ENCODE peak calls at places on chromosomes 4 and X, in four cellular contexts. One of them, this sample, is unnamed.
A peak's percentile ranks its signal among the peaks of the same experiment; 100 is the strongest.

GRCh38 chr4:165765053-165765452 is 108.0 kb upstream of the TLL1 start:
- DNase-seq in endodermal cell: no peak
- DNase-seq in naive thymus-derived CD8-positive, alpha-beta T cell: no peak
- DNase-seq in pons: no peak
- DNase-seq in this sample: no peak

GRCh38 chr4:10587697-10588096 is 96.9 kb downstream of the CLNK start:
- DNase-seq in endodermal cell: no peak
- DNase-seq in naive thymus-derived CD8-positive, alpha-beta T cell: peak; percentile 13
- DNase-seq in pons: no peak
- DNase-seq in this sample: no peak

GRCh38 chrX:34893741-34894140 is 48.9 kb upstream of the FAM47B start:
- DNase-seq in endodermal cell: no peak
- DNase-seq in naive thymus-derived CD8-positive, alpha-beta T cell: no peak
- DNase-seq in pons: peak; percentile 2
- DNase-seq in this sample: no peak

GRCh38 chr4:40933272-40934053 is 183.7 kb downstream of the NSUN7 start:
- DNase-seq in endodermal cell: no peak
- DNase-seq in naive thymus-derived CD8-positive, alpha-beta T cell: no peak
- DNase-seq in pons: peak; percentile 95
- DNase-seq in this sample: no peak

GRCh38 chrX:98731821-98732220 is 1678.3 kb downstream of the PCDH19 start:
- DNase-seq in endodermal cell: no peak
- DNase-seq in naive thymus-derived CD8-positive, alpha-beta T cell: no peak
- DNase-seq in pons: no peak
- DNase-seq in this sample: no peak

GRCh38 chrX:38175140-38175539 is 45.5 kb downstream of the SRPX start:
- DNase-seq in endodermal cell: peak; percentile 75
- DNase-seq in naive thymus-derived CD8-positive, alpha-beta T cell: no peak
- DNase-seq in pons: peak; percentile 6
- DNase-seq in this sample: peak; percentile 30

GRCh38 chr4:160020804-160021203 is 917.9 kb downstream of the RAPGEF2 start:
- DNase-seq in endodermal cell: no peak
- DNase-seq in naive thymus-derived CD8-positive, alpha-beta T cell: no peak
- DNase-seq in pons: no peak
- DNase-seq in this sample: no peak

GRCh38 chr4:118353452-118353851 is 649 bp upstream of the PRSS12 start:
- DNase-seq in endodermal cell: peak; percentile 55
- DNase-seq in naive thymus-derived CD8-positive, alpha-beta T cell: no peak
- DNase-seq in pons: no peak
- DNase-seq in this sample: no peak

GRCh38 chr4:61003301-61003700 is 196.8 kb upstream of the ADGRL3 start:
- DNase-seq in endodermal cell: no peak
- DNase-seq in naive thymus-derived CD8-positive, alpha-beta T cell: no peak
- DNase-seq in pons: no peak
- DNase-seq in this sample: no peak

GRCh38 chr4:25956260-25956659 is 42.2 kb downstream of the SMIM20 start:
- DNase-seq in endodermal cell: no peak
- DNase-seq in naive thymus-derived CD8-positive, alpha-beta T cell: no peak
- DNase-seq in pons: no peak
- DNase-seq in this sample: no peak

GRCh38 chr4:152063301-152064235 is 302.8 kb upstream of the GATB start:
- DNase-seq in endodermal cell: no peak
- DNase-seq in naive thymus-derived CD8-positive, alpha-beta T cell: no peak
- DNase-seq in pons: no peak
- DNase-seq in this sample: peak; percentile 54

GRCh38 chr4:185538806-185539205 is 3.5 kb upstream of the PDLIM3 start:
- DNase-seq in endodermal cell: no peak
- DNase-seq in naive thymus-derived CD8-positive, alpha-beta T cell: no peak
- DNase-seq in pons: no peak
- DNase-seq in this sample: no peak

GRCh38 chrX:122517781-122518180 is 666.3 kb upstream of the GRIA3 start:
- DNase-seq in endodermal cell: no peak
- DNase-seq in naive thymus-derived CD8-positive, alpha-beta T cell: no peak
- DNase-seq in pons: no peak
- DNase-seq in this sample: no peak

GRCh38 chr4:173834151-173834550 is 304.1 kb upstream of the HAND2 start:
- DNase-seq in endodermal cell: no peak
- DNase-seq in naive thymus-derived CD8-positive, alpha-beta T cell: no peak
- DNase-seq in pons: no peak
- DNase-seq in this sample: no peak

GRCh38 chr4:113365377-113365776 is 315.9 kb downstream of the ANK2 start:
- DNase-seq in endodermal cell: no peak
- DNase-seq in naive thymus-derived CD8-positive, alpha-beta T cell: no peak
- DNase-seq in pons: no peak
- DNase-seq in this sample: no peak

GRCh38 chr4:17494258-17494657 is 17.6 kb downstream of the QDPR start:
- DNase-seq in endodermal cell: no peak
- DNase-seq in naive thymus-derived CD8-positive, alpha-beta T cell: no peak
- DNase-seq in pons: peak; percentile 68
- DNase-seq in this sample: no peak

GRCh38 chrX:42385730-42386129 is 392.2 kb downstream of the PPP1R2C start:
- DNase-seq in endodermal cell: no peak
- DNase-seq in naive thymus-derived CD8-positive, alpha-beta T cell: no peak
- DNase-seq in pons: no peak
- DNase-seq in this sample: no peak

GRCh38 chr4:169359961-169360360 is 89.2 kb upstream of the SH3RF1 start:
- DNase-seq in endodermal cell: no peak
- DNase-seq in naive thymus-derived CD8-positive, alpha-beta T cell: no peak
- DNase-seq in pons: no peak
- DNase-seq in this sample: no peak

GRCh38 chrX:124680287-124680686 is 333.9 kb downstream of the SH2D1A start:
- DNase-seq in endodermal cell: no peak
- DNase-seq in naive thymus-derived CD8-positive, alpha-beta T cell: no peak
- DNase-seq in pons: no peak
- DNase-seq in this sample: no peak

GRCh38 chr4:120769227-120769626 is 153.3 kb downstream of the PRDM5 start:
- DNase-seq in endodermal cell: no peak
- DNase-seq in naive thymus-derived CD8-positive, alpha-beta T cell: no peak
- DNase-seq in pons: no peak
- DNase-seq in this sample: no peak

GRCh38 chrX:69466546-69466945 is 37.6 kb upstream of the NALF2 start:
- DNase-seq in endodermal cell: no peak
- DNase-seq in naive thymus-derived CD8-positive, alpha-beta T cell: no peak
- DNase-seq in pons: no peak
- DNase-seq in this sample: no peak

GRCh38 chr4:121740796-121741409 is 24.1 kb downstream of the SMIM43 start:
- DNase-seq in endodermal cell: peak; percentile 63
- DNase-seq in naive thymus-derived CD8-positive, alpha-beta T cell: no peak
- DNase-seq in pons: no peak
- DNase-seq in this sample: no peak

GRCh38 chr4:85556293-85556692 is 81.3 kb downstream of the ARHGAP24 start:
- DNase-seq in endodermal cell: no peak
- DNase-seq in naive thymus-derived CD8-positive, alpha-beta T cell: no peak
- DNase-seq in pons: no peak
- DNase-seq in this sample: no peak

GRCh38 chr4:164876680-164877324 is at the start of gene APELA:
- DNase-seq in endodermal cell: peak; percentile 64
- DNase-seq in naive thymus-derived CD8-positive, alpha-beta T cell: no peak
- DNase-seq in pons: no peak
- DNase-seq in this sample: no peak

GRCh38 chr4:7196731-7197130 is 4.4 kb downstream of the SORCS2 start:
- DNase-seq in endodermal cell: peak; percentile 53
- DNase-seq in naive thymus-derived CD8-positive, alpha-beta T cell: no peak
- DNase-seq in pons: no peak
- DNase-seq in this sample: no peak

GRCh38 chr4:60133414-60133813 is 1066.7 kb upstream of the ADGRL3 start:
- DNase-seq in endodermal cell: no peak
- DNase-seq in naive thymus-derived CD8-positive, alpha-beta T cell: no peak
- DNase-seq in pons: no peak
- DNase-seq in this sample: no peak

GRCh38 chrX:9379697-9380551 is 84.9 kb upstream of the TBL1X start:
- DNase-seq in endodermal cell: no peak
- DNase-seq in naive thymus-derived CD8-positive, alpha-beta T cell: no peak
- DNase-seq in pons: no peak
- DNase-seq in this sample: peak; percentile 62